ENCODE peak calls at places on chromosomes 12 and 14, in six cellular contexts. E is breast epithelium, B is GM12891, F is tibial nerve, A is transverse colon, C is stomach. G is an unnamed sample.

GRCh38 chr12:92059976-92060375 is 85.7 kb downstream of the BTG1 start:
- DNase-seq in C (no peak), E (no peak), F (no peak), B (no peak), A (no peak), G (no peak)

GRCh38 chr12:24903305-24904088 is 45.4 kb downstream of the BCAT1 start:
- DNase-seq in A (no peak), B (no peak), E (no peak), F (no peak), C (no peak), G (peak)

GRCh38 chr14:63986789-63987533 is 134.2 kb downstream of the SYNE2 start:
- DNase-seq in B (no peak), A (peak), C (no peak), E (no peak), F (no peak), G (no peak)

GRCh38 chr12:131074221-131075083 is 120.7 kb downstream of the ADGRD1 start:
- DNase-seq in F (peak), C (peak), E (no peak), A (no peak), B (no peak), G (no peak)

GRCh38 chr12:78392918-78393317 is 471.7 kb upstream of the SYT1 start:
- DNase-seq in A (no peak), E (no peak), C (no peak), F (peak), B (no peak), G (no peak)

GRCh38 chr12:122902854-122903703 is 7.2 kb upstream of the VPS37B start:
- DNase-seq in E (no peak), A (no peak), C (no peak), F (no peak), B (no peak), G (no peak)

GRCh38 chr14:95887351-95887750 is 10.7 kb downstream of the TUNAR start:
- DNase-seq in A (no peak), C (no peak), F (no peak), E (no peak), B (no peak), G (no peak)

GRCh38 chr12:133225527-133225926 is 10.2 kb downstream of the ANHX start:
- DNase-seq in C (no peak), A (no peak), B (no peak), E (no peak), F (no peak), G (no peak)

GRCh38 chr12:107912421-107913004 is 138.0 kb downstream of the ASCL4 start:
- DNase-seq in B (peak), E (peak), A (peak), C (peak), F (peak), G (peak)

GRCh38 chr12:15928870-15929571 is 17.9 kb downstream of the DERA start:
- DNase-seq in F (no peak), B (no peak), C (no peak), A (no peak), E (no peak), G (no peak)

GRCh38 chr12:67068773-67069450 is 200.2 kb upstream of the CAND1 start:
- DNase-seq in A (peak), B (peak), F (no peak), E (no peak), C (peak), G (peak)
- TF ChIP-seq POLR2A in A (no peak), B (no peak), F (no peak), E (no peak), C (no peak), G (no peak)

GRCh38 chr12:93571854-93572711 is at the start of gene SOCS2:
- DNase-seq in E (no peak), F (peak), A (peak), B (peak), C (peak), G (peak)
- TF ChIP-seq POLR2A in E (no peak), F (no peak), A (no peak), B (no peak), C (no peak), G (no peak)

GRCh38 chr14:32939254-32940065 is 781 bp downstream of the NPAS3 start:
- DNase-seq in F (peak), B (no peak), E (peak), C (peak), A (peak), G (peak)
- TF ChIP-seq POLR2A in F (no peak), B (no peak), E (no peak), C (no peak), A (peak), G (no peak)

GRCh38 chr12:53044896-53045571 is 4.8 kb upstream of the TNS2 start:
- DNase-seq in B (no peak), F (peak), A (no peak), C (no peak), E (no peak), G (no peak)

GRCh38 chr12:53046655-53047220 is 3.1 kb upstream of the TNS2 start:
- DNase-seq in E (peak), B (no peak), F (peak), A (peak), C (peak), G (peak)

GRCh38 chr12:53045646-53046045 is 4.2 kb upstream of the TNS2 start:
- DNase-seq in C (no peak), F (peak), B (no peak), A (no peak), E (no peak), G (no peak)

GRCh38 chr12:53042607-53043454 is 7.0 kb upstream of the TNS2 start:
- DNase-seq in A (no peak), F (peak), B (no peak), E (no peak), C (no peak), G (no peak)

GRCh38 chr12:53044052-53044581 is 5.7 kb upstream of the TNS2 start:
- DNase-seq in C (no peak), E (no peak), A (no peak), F (peak), B (no peak), G (no peak)
- TF ChIP-seq POLR2A in C (no peak), E (no peak), A (no peak), F (no peak), B (no peak), G (no peak)

GRCh38 chr14:31456841-31457664 is at the start of gene DTD2:
- DNase-seq in F (peak), A (peak), B (peak), C (peak), E (peak), G (peak)
- TF ChIP-seq POLR2A in F (peak), A (peak), B (peak), C (no peak), E (peak), G (peak)

GRCh38 chr12:76033116-76034001 is 1.8 kb upstream of the PHLDA1 start:
- DNase-seq in F (no peak), A (no peak), E (no peak), C (no peak), B (no peak), G (peak)
- TF ChIP-seq POLR2A in F (no peak), A (no peak), E (no peak), C (no peak), B (no peak), G (no peak)